ENCODE peak calls at places on chromosomes 4 and X, in six cellular contexts. One of them, this sample, is unnamed.

GRCh38 chr4:121070696-121071639 is 1.4 kb downstream of the NDNF start:
- DNase-seq in HAP-1: peak; percentile 13
- DNase-seq in body of pancreas: peak; percentile 48
- DNase-seq in sigmoid colon: peak; percentile 78
- DNase-seq in pancreas: peak; percentile 73
- DNase-seq in right lobe of liver: peak; percentile 29
- DNase-seq in this sample: peak; percentile 44

GRCh38 chr4:1726146-1726934 is 5.0 kb downstream of the TACC3 start:
- DNase-seq in sigmoid colon: peak; percentile 91
- DNase-seq in right lobe of liver: peak; percentile 88
- DNase-seq in body of pancreas: peak; percentile 94
- DNase-seq in HAP-1: peak; percentile 94
- DNase-seq in pancreas: peak; percentile 98
- DNase-seq in this sample: peak; percentile 88

GRCh38 chrX:16711219-16712115 is 1.0 kb downstream of the CTPS2 start:
- DNase-seq in HAP-1: peak; percentile 46
- DNase-seq in sigmoid colon: peak; percentile 63
- DNase-seq in body of pancreas: no peak
- DNase-seq in pancreas: peak; percentile 64
- DNase-seq in right lobe of liver: no peak
- DNase-seq in this sample: peak; percentile 51

GRCh38 chrX:130539721-130540321 is 138.0 kb downstream of the RBMX2 start:
- DNase-seq in HAP-1: peak; percentile 77
- DNase-seq in right lobe of liver: peak; percentile 46
- DNase-seq in sigmoid colon: no peak
- DNase-seq in body of pancreas: peak; percentile 45
- DNase-seq in pancreas: peak; percentile 66
- DNase-seq in this sample: peak; percentile 68

GRCh38 chr4:107896158-107896645 is 35.1 kb upstream of the CYP2U1 start:
- DNase-seq in body of pancreas: no peak
- DNase-seq in sigmoid colon: no peak
- DNase-seq in HAP-1: no peak
- DNase-seq in pancreas: no peak
- DNase-seq in right lobe of liver: no peak
- DNase-seq in this sample: peak; percentile 90

GRCh38 chr4:52051615-52052474 is 741 bp downstream of the SPATA18 start:
- DNase-seq in pancreas: peak; percentile 69
- DNase-seq in sigmoid colon: peak; percentile 80
- DNase-seq in right lobe of liver: peak; percentile 82
- DNase-seq in HAP-1: peak; percentile 24
- DNase-seq in body of pancreas: peak; percentile 50
- DNase-seq in this sample: peak; percentile 96

GRCh38 chrX:146056511-146057081 is 239.0 kb downstream of the SLITRK2 start:
- DNase-seq in body of pancreas: no peak
- DNase-seq in sigmoid colon: no peak
- DNase-seq in HAP-1: no peak
- DNase-seq in pancreas: no peak
- DNase-seq in right lobe of liver: no peak
- DNase-seq in this sample: no peak

GRCh38 chr4:67393699-67394281 is 151.5 kb downstream of the CENPC start:
- DNase-seq in right lobe of liver: no peak
- DNase-seq in body of pancreas: no peak
- DNase-seq in pancreas: no peak
- DNase-seq in sigmoid colon: no peak
- DNase-seq in HAP-1: peak; percentile 45
- DNase-seq in this sample: peak; percentile 65

GRCh38 chrX:149713279-149714050 is 1.6 kb downstream of the MAGEA11 start:
- DNase-seq in sigmoid colon: peak; percentile 40
- DNase-seq in pancreas: no peak
- DNase-seq in right lobe of liver: no peak
- DNase-seq in HAP-1: no peak
- DNase-seq in body of pancreas: no peak
- DNase-seq in this sample: no peak

GRCh38 chr4:113330200-113330599 is 280.7 kb downstream of the ANK2 start:
- DNase-seq in body of pancreas: no peak
- DNase-seq in sigmoid colon: no peak
- DNase-seq in HAP-1: no peak
- DNase-seq in pancreas: no peak
- DNase-seq in right lobe of liver: no peak
- DNase-seq in this sample: no peak

GRCh38 chr4:170849969-170850368 is 760.2 kb upstream of the AADAT start:
- DNase-seq in sigmoid colon: no peak
- DNase-seq in HAP-1: no peak
- DNase-seq in pancreas: no peak
- DNase-seq in body of pancreas: no peak
- DNase-seq in right lobe of liver: no peak
- DNase-seq in this sample: no peak

GRCh38 chr4:75995727-75996126 is 5.0 kb upstream of the SDAD1 start:
- DNase-seq in sigmoid colon: no peak
- DNase-seq in HAP-1: peak; percentile 27
- DNase-seq in pancreas: no peak
- DNase-seq in body of pancreas: no peak
- DNase-seq in right lobe of liver: no peak
- DNase-seq in this sample: peak; percentile 71

GRCh38 chr4:68368566-68369473 is 18.9 kb upstream of the YTHDC1 start:
- DNase-seq in sigmoid colon: no peak
- DNase-seq in body of pancreas: no peak
- DNase-seq in pancreas: no peak
- DNase-seq in HAP-1: no peak
- DNase-seq in right lobe of liver: no peak
- DNase-seq in this sample: no peak

GRCh38 chr4:39410415-39410814 is 3.7 kb downstream of the KLB start:
- DNase-seq in HAP-1: no peak
- DNase-seq in pancreas: no peak
- DNase-seq in right lobe of liver: no peak
- DNase-seq in body of pancreas: no peak
- DNase-seq in sigmoid colon: no peak
- DNase-seq in this sample: no peak

GRCh38 chr4:152464030-152464823 is 71.7 kb downstream of the FBXW7 start:
- DNase-seq in body of pancreas: no peak
- DNase-seq in right lobe of liver: no peak
- DNase-seq in pancreas: no peak
- DNase-seq in sigmoid colon: no peak
- DNase-seq in HAP-1: no peak
- DNase-seq in this sample: no peak

GRCh38 chr4:2537011-2537830 is 774 bp downstream of the FAM193A start:
- DNase-seq in right lobe of liver: peak; percentile 60
- DNase-seq in body of pancreas: peak; percentile 55
- DNase-seq in pancreas: peak; percentile 77
- DNase-seq in sigmoid colon: peak; percentile 71
- DNase-seq in HAP-1: peak; percentile 50
- DNase-seq in this sample: peak; percentile 42

GRCh38 chr4:29276150-29276549 is 1444.0 kb upstream of the PCDH7 start:
- DNase-seq in body of pancreas: no peak
- DNase-seq in HAP-1: no peak
- DNase-seq in pancreas: no peak
- DNase-seq in right lobe of liver: no peak
- DNase-seq in sigmoid colon: no peak
- DNase-seq in this sample: no peak

GRCh38 chr4:80471701-80472100 is 136.2 kb downstream of the CFAP299 start:
- DNase-seq in pancreas: peak; percentile 71
- DNase-seq in HAP-1: no peak
- DNase-seq in right lobe of liver: peak; percentile 61
- DNase-seq in body of pancreas: peak; percentile 38
- DNase-seq in sigmoid colon: peak; percentile 71
- DNase-seq in this sample: peak; percentile 44

GRCh38 chr4:15740764-15741404 is 37.2 kb upstream of the CD38 start:
- DNase-seq in pancreas: no peak
- DNase-seq in HAP-1: no peak
- DNase-seq in right lobe of liver: peak; percentile 63
- DNase-seq in body of pancreas: no peak
- DNase-seq in sigmoid colon: no peak
- DNase-seq in this sample: no peak

GRCh38 chr4:2443061-2443730 is 24.4 kb downstream of the CFAP99 start:
- DNase-seq in sigmoid colon: no peak
- DNase-seq in HAP-1: no peak
- DNase-seq in pancreas: no peak
- DNase-seq in body of pancreas: no peak
- DNase-seq in right lobe of liver: no peak
- DNase-seq in this sample: no peak

GRCh38 chr4:14168919-14169318 is 541.4 kb upstream of the BOD1L1 start:
- DNase-seq in pancreas: no peak
- DNase-seq in right lobe of liver: peak; percentile 52
- DNase-seq in HAP-1: no peak
- DNase-seq in body of pancreas: peak; percentile 76
- DNase-seq in sigmoid colon: no peak
- DNase-seq in this sample: peak; percentile 75

GRCh38 chr4:37741564-37741963 is 55.4 kb upstream of the RELL1 start:
- DNase-seq in body of pancreas: no peak
- DNase-seq in pancreas: no peak
- DNase-seq in sigmoid colon: no peak
- DNase-seq in right lobe of liver: no peak
- DNase-seq in HAP-1: no peak
- DNase-seq in this sample: no peak

GRCh38 chr4:159487284-159487747 is 384.4 kb downstream of the RAPGEF2 start:
- DNase-seq in HAP-1: peak; percentile 73
- DNase-seq in body of pancreas: peak; percentile 57
- DNase-seq in sigmoid colon: no peak
- DNase-seq in right lobe of liver: peak; percentile 29
- DNase-seq in pancreas: no peak
- DNase-seq in this sample: peak; percentile 89

GRCh38 chr4:85570388-85570787 is 95.4 kb downstream of the ARHGAP24 start:
- DNase-seq in right lobe of liver: no peak
- DNase-seq in pancreas: no peak
- DNase-seq in sigmoid colon: no peak
- DNase-seq in body of pancreas: no peak
- DNase-seq in HAP-1: no peak
- DNase-seq in this sample: no peak

GRCh38 chrX:151754042-151754419 is 19.5 kb downstream of the CNGA2 start:
- DNase-seq in body of pancreas: peak; percentile 23
- DNase-seq in sigmoid colon: no peak
- DNase-seq in pancreas: no peak
- DNase-seq in right lobe of liver: peak; percentile 45
- DNase-seq in HAP-1: no peak
- DNase-seq in this sample: peak; percentile 24

GRCh38 chr4:188434686-188435085 is 295.4 kb downstream of the TRIML1 start:
- DNase-seq in right lobe of liver: no peak
- DNase-seq in HAP-1: no peak
- DNase-seq in body of pancreas: no peak
- DNase-seq in pancreas: no peak
- DNase-seq in sigmoid colon: no peak
- DNase-seq in this sample: no peak

GRCh38 chrX:82742351-82742750 is 765.7 kb upstream of the POU3F4 start:
- DNase-seq in body of pancreas: no peak
- DNase-seq in right lobe of liver: no peak
- DNase-seq in sigmoid colon: no peak
- DNase-seq in HAP-1: no peak
- DNase-seq in pancreas: no peak
- DNase-seq in this sample: no peak

GRCh38 chr4:112119358-112119783 is 25.9 kb upstream of the FAM241A start:
- DNase-seq in right lobe of liver: no peak
- DNase-seq in sigmoid colon: no peak
- DNase-seq in pancreas: no peak
- DNase-seq in HAP-1: no peak
- DNase-seq in body of pancreas: no peak
- DNase-seq in this sample: no peak

GRCh38 chr4:86950835-86951525 is 16.2 kb downstream of the AFF1 start:
- DNase-seq in right lobe of liver: peak; percentile 61
- DNase-seq in body of pancreas: no peak
- DNase-seq in HAP-1: peak; percentile 75
- DNase-seq in pancreas: no peak
- DNase-seq in sigmoid colon: no peak
- DNase-seq in this sample: no peak

GRCh38 chr4:142169216-142169615 is 532.8 kb downstream of the IL15 start:
- DNase-seq in right lobe of liver: no peak
- DNase-seq in pancreas: no peak
- DNase-seq in body of pancreas: no peak
- DNase-seq in HAP-1: no peak
- DNase-seq in sigmoid colon: no peak
- DNase-seq in this sample: no peak
- H3K4me3 ChIP-seq in right lobe of liver: no peak overlapping the region
- H3K4me3 ChIP-seq in pancreas: no peak overlapping the region
- H3K4me3 ChIP-seq in body of pancreas: no peak overlapping the region
- H3K4me3 ChIP-seq in HAP-1: no peak overlapping the region
- H3K4me3 ChIP-seq in sigmoid colon: no peak overlapping the region
- H3K4me3 ChIP-seq in this sample: no peak overlapping the region

GRCh38 chrX:2631743-2632532 is 59.2 kb upstream of the CD99 start:
- DNase-seq in body of pancreas: no peak
- DNase-seq in HAP-1: no peak
- DNase-seq in pancreas: no peak
- DNase-seq in sigmoid colon: no peak
- DNase-seq in right lobe of liver: no peak
- DNase-seq in this sample: no peak

GRCh38 chrX:2626750-2627149 is 64.3 kb upstream of the CD99 start:
- DNase-seq in right lobe of liver: no peak
- DNase-seq in sigmoid colon: no peak
- DNase-seq in HAP-1: no peak
- DNase-seq in pancreas: no peak
- DNase-seq in body of pancreas: no peak
- DNase-seq in this sample: no peak

GRCh38 chrX:2627272-2627867 is 63.7 kb upstream of the CD99 start:
- DNase-seq in HAP-1: peak; percentile 72
- DNase-seq in sigmoid colon: no peak
- DNase-seq in body of pancreas: peak; percentile 54
- DNase-seq in pancreas: no peak
- DNase-seq in right lobe of liver: no peak
- DNase-seq in this sample: peak; percentile 68

GRCh38 chrX:2629316-2630168 is 61.6 kb upstream of the CD99 start:
- DNase-seq in sigmoid colon: no peak
- DNase-seq in right lobe of liver: no peak
- DNase-seq in HAP-1: no peak
- DNase-seq in pancreas: no peak
- DNase-seq in body of pancreas: no peak
- DNase-seq in this sample: no peak

GRCh38 chrX:2628751-2629315 is 62.3 kb upstream of the CD99 start:
- DNase-seq in HAP-1: no peak
- DNase-seq in sigmoid colon: no peak
- DNase-seq in body of pancreas: no peak
- DNase-seq in pancreas: no peak
- DNase-seq in right lobe of liver: no peak
- DNase-seq in this sample: no peak
- H3K36me3 ChIP-seq in HAP-1: peaks cover 16% of the 10 kb centered on the region
- H3K36me3 ChIP-seq in sigmoid colon: no peaks in the 10 kb centered on the region
- H3K36me3 ChIP-seq in body of pancreas: peaks cover 4% of the 10 kb centered on the region
- H3K36me3 ChIP-seq in pancreas: no peaks in the 10 kb centered on the region
- H3K36me3 ChIP-seq in right lobe of liver: no peaks in the 10 kb centered on the region
- H3K36me3 ChIP-seq in this sample: no peaks in the 10 kb centered on the region

DNA sequence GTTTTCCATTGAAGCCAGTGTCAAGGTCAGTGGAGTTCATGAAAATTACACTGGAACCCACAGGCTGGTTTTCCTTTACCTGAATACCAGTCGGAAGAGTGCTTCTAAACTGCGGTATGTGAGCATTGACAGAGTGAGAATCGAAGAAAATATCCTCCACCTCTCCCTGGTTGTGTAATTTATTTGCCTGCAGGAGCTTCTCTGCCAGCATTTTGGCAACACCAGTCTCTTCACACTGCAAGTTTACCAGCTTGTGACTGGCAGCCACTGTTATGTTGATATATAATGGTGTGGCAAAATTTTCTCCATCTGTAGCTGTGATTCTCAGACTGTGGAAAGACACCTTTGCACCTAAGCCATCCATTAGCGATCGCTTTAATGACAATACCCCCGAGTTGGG is 16.1 kb downstream of the FAT1 start:
- DNase-seq in HAP-1: no peak
- DNase-seq in pancreas: no peak
- DNase-seq in body of pancreas: no peak
- DNase-seq in sigmoid colon: no peak
- DNase-seq in right lobe of liver: no peak
- DNase-seq in this sample: no peak
- H3K4me3 ChIP-seq in HAP-1: no peak overlapping the region
- H3K4me3 ChIP-seq in pancreas: no peak overlapping the region
- H3K4me3 ChIP-seq in body of pancreas: no peak overlapping the region
- H3K4me3 ChIP-seq in sigmoid colon: no peak overlapping the region
- H3K4me3 ChIP-seq in right lobe of liver: no peak overlapping the region
- H3K4me3 ChIP-seq in this sample: no peak overlapping the region

GRCh38 chr4:103171006-103171405 is 27.1 kb downstream of the CENPE start:
- DNase-seq in HAP-1: no peak
- DNase-seq in pancreas: no peak
- DNase-seq in sigmoid colon: no peak
- DNase-seq in right lobe of liver: no peak
- DNase-seq in body of pancreas: no peak
- DNase-seq in this sample: no peak
- H3K36me3 ChIP-seq in HAP-1: peaks cover 60% of the 10 kb centered on the region
- H3K36me3 ChIP-seq in pancreas: no peaks in the 10 kb centered on the region
- H3K36me3 ChIP-seq in sigmoid colon: no peaks in the 10 kb centered on the region
- H3K36me3 ChIP-seq in right lobe of liver: no peaks in the 10 kb centered on the region
- H3K36me3 ChIP-seq in body of pancreas: no peaks in the 10 kb centered on the region
- H3K36me3 ChIP-seq in this sample: no peaks in the 10 kb centered on the region